ENCODE peak calls at places on chromosome 2, in four cellular contexts. One of them, this sample, is unnamed.

GRCh38 chr2:181465686-181466375 is 8.6 kb downstream of the ITGA4 start:
- DNase-seq in tibial artery: no peak
- DNase-seq in fibroblast of the aortic adventitia: peak
- DNase-seq in AG04449: peak
- DNase-seq in this sample: peak

GRCh38 chr2:49973917-49974368 is 819.6 kb upstream of the FSHR start:
- DNase-seq in fibroblast of the aortic adventitia: no peak
- DNase-seq in tibial artery: no peak
- DNase-seq in AG04449: no peak
- DNase-seq in this sample: no peak

GRCh38 chr2:44360749-44361329 is 455 bp downstream of the PREPL start:
- DNase-seq in fibroblast of the aortic adventitia: peak
- DNase-seq in AG04449: no peak
- DNase-seq in tibial artery: peak
- DNase-seq in this sample: no peak

GRCh38 chr2:174024524-174025270 is 59.5 kb upstream of the SP3 start:
- DNase-seq in tibial artery: peak
- DNase-seq in fibroblast of the aortic adventitia: peak
- DNase-seq in AG04449: no peak
- DNase-seq in this sample: peak

GRCh38 chr2:29010946-29011649 is 30.0 kb downstream of the TOGARAM2 start:
- DNase-seq in AG04449: no peak
- DNase-seq in fibroblast of the aortic adventitia: peak
- DNase-seq in tibial artery: no peak
- DNase-seq in this sample: no peak

GRCh38 chr2:131094655-131095281 is 1.5 kb upstream of the FAM168B start:
- DNase-seq in tibial artery: no peak
- DNase-seq in fibroblast of the aortic adventitia: peak
- DNase-seq in AG04449: no peak
- DNase-seq in this sample: no peak

GRCh38 chr2:172333626-172334330 is 93.6 kb upstream of the ITGA6 start:
- DNase-seq in tibial artery: no peak
- DNase-seq in AG04449: no peak
- DNase-seq in fibroblast of the aortic adventitia: no peak
- DNase-seq in this sample: no peak

GRCh38 chr2:242060212-242060835 is 190.8 kb downstream of the RTP5 start:
- DNase-seq in fibroblast of the aortic adventitia: peak
- DNase-seq in AG04449: peak
- DNase-seq in tibial artery: no peak
- DNase-seq in this sample: peak

GRCh38 chr2:64035067-64035942 is 16.1 kb upstream of the VPS54 start:
- DNase-seq in fibroblast of the aortic adventitia: peak
- DNase-seq in AG04449: no peak
- DNase-seq in tibial artery: no peak
- DNase-seq in this sample: no peak

GRCh38 chr2:55165567-55165966 is 66.5 kb downstream of the CLHC1 start:
- DNase-seq in fibroblast of the aortic adventitia: peak
- DNase-seq in AG04449: no peak
- DNase-seq in tibial artery: no peak
- DNase-seq in this sample: no peak

GRCh38 chr2:186919272-186919671 is 70.3 kb upstream of the ZSWIM2 start:
- DNase-seq in AG04449: peak
- DNase-seq in fibroblast of the aortic adventitia: peak
- DNase-seq in tibial artery: no peak
- DNase-seq in this sample: peak

GRCh38 chr2:16363581-16363980 is 302.1 kb downstream of the CYRIA start:
- DNase-seq in AG04449: no peak
- DNase-seq in fibroblast of the aortic adventitia: no peak
- DNase-seq in tibial artery: no peak
- DNase-seq in this sample: no peak

GRCh38 chr2:216057688-216058193 is 23.9 kb downstream of the PECR start:
- DNase-seq in fibroblast of the aortic adventitia: no peak
- DNase-seq in tibial artery: no peak
- DNase-seq in AG04449: peak
- DNase-seq in this sample: peak

GRCh38 chr2:64469261-64469660 is 15.3 kb downstream of the LGALSL start:
- DNase-seq in fibroblast of the aortic adventitia: no peak
- DNase-seq in tibial artery: no peak
- DNase-seq in AG04449: no peak
- DNase-seq in this sample: no peak

GRCh38 chr2:13666582-13667414 is 950.1 kb downstream of the TRIB2 start:
- DNase-seq in fibroblast of the aortic adventitia: no peak
- DNase-seq in AG04449: no peak
- DNase-seq in tibial artery: no peak
- DNase-seq in this sample: no peak

GRCh38 chr2:68466361-68466777 is 725 bp downstream of the FBXO48 start:
- DNase-seq in fibroblast of the aortic adventitia: peak
- DNase-seq in tibial artery: no peak
- DNase-seq in AG04449: no peak
- DNase-seq in this sample: peak

GRCh38 chr2:128327180-128327964 is 8.7 kb upstream of the HS6ST1 start:
- DNase-seq in fibroblast of the aortic adventitia: no peak
- DNase-seq in AG04449: no peak
- DNase-seq in tibial artery: no peak
- DNase-seq in this sample: no peak

GRCh38 chr2:584863-585823 is 92.1 kb downstream of the TMEM18 start:
- DNase-seq in tibial artery: no peak
- DNase-seq in fibroblast of the aortic adventitia: no peak
- DNase-seq in AG04449: no peak
- DNase-seq in this sample: no peak

GRCh38 chr2:189570565-189570964 is 10.0 kb downstream of the SLC40A1 start:
- DNase-seq in tibial artery: no peak
- DNase-seq in fibroblast of the aortic adventitia: peak
- DNase-seq in AG04449: no peak
- DNase-seq in this sample: no peak

GRCh38 chr2:113992090-113992489 is 102.2 kb downstream of the ACTR3 start:
- DNase-seq in fibroblast of the aortic adventitia: no peak
- DNase-seq in AG04449: no peak
- DNase-seq in tibial artery: no peak
- DNase-seq in this sample: no peak

GRCh38 chr2:23561088-23561487 is 176.1 kb downstream of the KLHL29 start:
- DNase-seq in AG04449: no peak
- DNase-seq in tibial artery: peak
- DNase-seq in fibroblast of the aortic adventitia: peak
- DNase-seq in this sample: no peak

GRCh38 chr2:240259201-240259923 is 118.9 kb upstream of the OTOS start:
- DNase-seq in tibial artery: peak
- DNase-seq in AG04449: no peak
- DNase-seq in fibroblast of the aortic adventitia: peak
- DNase-seq in this sample: no peak

GRCh38 chr2:68083346-68083745 is 20.5 kb upstream of the C1D start:
- DNase-seq in AG04449: no peak
- DNase-seq in tibial artery: no peak
- DNase-seq in fibroblast of the aortic adventitia: no peak
- DNase-seq in this sample: no peak

DNA sequence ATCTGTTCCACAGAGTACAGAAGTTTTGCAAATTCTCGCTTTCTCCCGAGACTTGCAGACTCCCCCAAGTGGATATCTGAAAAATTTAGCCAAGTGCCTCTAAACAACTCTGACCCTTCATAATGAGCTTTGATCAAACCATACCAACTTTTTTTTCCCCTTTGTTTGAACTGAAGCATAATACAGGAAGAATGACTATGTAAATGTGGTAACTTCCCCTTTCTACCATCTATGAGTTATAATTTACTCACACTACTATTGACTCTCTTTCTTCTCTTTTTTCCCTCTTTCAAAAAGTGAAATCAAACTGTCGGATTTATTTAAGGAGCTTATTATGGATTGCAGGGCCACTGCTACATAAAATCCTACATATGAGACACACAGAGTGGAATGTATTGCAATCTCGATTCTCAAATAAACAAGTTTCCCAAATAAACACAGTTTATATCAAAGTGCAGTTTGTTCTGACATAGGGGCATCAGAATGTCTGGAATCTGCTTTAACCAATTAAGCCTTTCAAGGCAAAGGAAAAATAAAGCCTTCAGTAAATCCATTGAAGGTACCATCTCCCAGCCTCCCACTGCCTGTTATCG is 1.4 kb upstream of the ZNF804A start:
- DNase-seq in fibroblast of the aortic adventitia: peak
- DNase-seq in AG04449: no peak
- DNase-seq in tibial artery: no peak
- DNase-seq in this sample: peak
- H3K4me3 ChIP-seq in fibroblast of the aortic adventitia: peak
- H3K4me3 ChIP-seq in AG04449: peak
- H3K4me3 ChIP-seq in tibial artery: peak
- H3K4me3 ChIP-seq in this sample: peak

GRCh38 chr2:40256649-40257048 is 195.2 kb downstream of the SLC8A1 start:
- DNase-seq in AG04449: no peak
- DNase-seq in fibroblast of the aortic adventitia: no peak
- DNase-seq in tibial artery: no peak
- DNase-seq in this sample: no peak
- TF ChIP-seq CTCF in AG04449: peak
- TF ChIP-seq CTCF in fibroblast of the aortic adventitia: peak
- TF ChIP-seq CTCF in tibial artery: no peak
- TF ChIP-seq CTCF in this sample: peak

DNA sequence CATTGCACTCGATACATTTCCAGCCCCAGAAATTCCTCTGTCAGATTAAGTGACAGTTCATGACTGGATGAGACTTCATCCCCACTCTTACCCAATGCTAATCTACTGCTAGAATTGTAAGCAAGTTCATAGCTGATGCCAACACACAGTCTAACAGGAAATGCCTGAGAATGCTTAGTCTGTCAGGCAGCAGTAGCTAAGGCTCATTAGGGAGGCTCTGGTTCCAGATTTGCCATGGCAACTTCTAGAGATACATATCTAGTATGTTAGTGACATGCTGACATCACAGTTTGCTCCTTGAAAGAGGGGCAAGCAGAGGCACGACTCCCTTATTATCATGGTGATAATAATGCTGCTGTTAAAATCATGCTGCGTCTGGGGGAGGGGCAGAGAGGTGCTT is 198.4 kb downstream of the RBM43 start:
- DNase-seq in tibial artery: no peak
- DNase-seq in AG04449: peak
- DNase-seq in fibroblast of the aortic adventitia: peak
- DNase-seq in this sample: peak
- H3K4me3 ChIP-seq in tibial artery: no peak
- H3K4me3 ChIP-seq in AG04449: no peak
- H3K4me3 ChIP-seq in fibroblast of the aortic adventitia: no peak
- H3K4me3 ChIP-seq in this sample: no peak

GRCh38 chr2:203650860-203651613 is 55.4 kb upstream of the CD28 start:
- DNase-seq in fibroblast of the aortic adventitia: peak
- DNase-seq in tibial artery: no peak
- DNase-seq in AG04449: no peak
- DNase-seq in this sample: no peak
- TF ChIP-seq CTCF in fibroblast of the aortic adventitia: peak
- TF ChIP-seq CTCF in tibial artery: peak
- TF ChIP-seq CTCF in AG04449: peak
- TF ChIP-seq CTCF in this sample: peak